ENCODE peak calls at places on chromosomes 7 and 10, in five cellular contexts. D is spleen, F is stomach, P is IMR-90, U is AG04450. V is an unnamed sample.

GRCh38 chr10:101467286-101467770 is 113.4 kb downstream of the BTRC start:
- DNase-seq in D (no peak), F (no peak), P (peak; percentile 78), U (peak; percentile 34), V (no peak)

GRCh38 chr7:52854681-52855080 is 180.8 kb upstream of the POM121L12 start:
- DNase-seq in D (no peak), F (no peak), P (no peak), U (no peak), V (no peak)

GRCh38 chr7:141193066-141193465 is 119.2 kb downstream of the TMEM178B start:
- DNase-seq in D (no peak), F (no peak), P (no peak), U (no peak), V (no peak)

GRCh38 chr10:51857326-51857725 is 157.9 kb upstream of the CSTF2T start:
- DNase-seq in D (no peak), F (no peak), P (no peak), U (no peak), V (no peak)

GRCh38 chr7:36075561-36075960 is 77.5 kb upstream of the EEPD1 start:
- DNase-seq in D (no peak), F (no peak), P (no peak), U (no peak), V (no peak)

GRCh38 chr7:87129332-87129731 is 22.9 kb upstream of the DMTF1 start:
- DNase-seq in D (no peak), F (no peak), P (no peak), U (no peak), V (no peak)

GRCh38 chr7:44236333-44236728 is 35.6 kb downstream of the YKT6 start:
- DNase-seq in D (no peak), F (no peak), P (no peak), U (no peak), V (no peak)

GRCh38 chr7:134845461-134845860 is 66.0 kb downstream of the CALD1 start:
- DNase-seq in D (no peak), F (no peak), P (no peak), U (no peak), V (no peak)

GRCh38 chr7:80916770-80917681 is 1.8 kb downstream of the SEMA3C start:
- DNase-seq in D (no peak), F (no peak), P (peak; percentile 89), U (no peak), V (no peak)

GRCh38 chr7:111711426-111712065 is 149.3 kb upstream of the IMMP2L start:
- DNase-seq in D (no peak), F (no peak), P (no peak), U (no peak), V (no peak)

DNA sequence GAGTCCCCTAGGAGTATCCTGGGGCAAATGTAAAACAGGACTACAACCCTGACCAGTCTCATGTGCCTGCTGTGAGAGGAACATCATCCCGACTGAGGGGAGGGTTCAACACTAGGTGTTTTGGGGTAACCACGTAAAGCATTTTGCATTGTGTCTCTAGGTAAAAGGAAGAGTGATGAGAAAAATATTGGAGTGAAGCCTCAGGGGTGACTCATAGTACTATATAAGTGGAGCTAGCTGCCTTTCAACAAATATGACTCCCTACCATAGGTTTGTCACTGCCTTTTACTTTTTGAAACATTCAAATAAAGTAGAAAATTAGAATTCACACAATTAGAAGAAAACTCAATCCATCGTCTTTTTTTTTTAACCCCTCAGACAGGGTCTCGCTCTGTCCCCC is 2.6 kb upstream of the CAMK2G start:
- DNase-seq in D (no peak), F (no peak), P (peak; percentile 58), U (no peak), V (no peak)
- H3K4me3 ChIP-seq in D (no peak overlapping the region), F (no peak overlapping the region), P (no peak overlapping the region), U (no peak overlapping the region), V (no peak overlapping the region)

DNA sequence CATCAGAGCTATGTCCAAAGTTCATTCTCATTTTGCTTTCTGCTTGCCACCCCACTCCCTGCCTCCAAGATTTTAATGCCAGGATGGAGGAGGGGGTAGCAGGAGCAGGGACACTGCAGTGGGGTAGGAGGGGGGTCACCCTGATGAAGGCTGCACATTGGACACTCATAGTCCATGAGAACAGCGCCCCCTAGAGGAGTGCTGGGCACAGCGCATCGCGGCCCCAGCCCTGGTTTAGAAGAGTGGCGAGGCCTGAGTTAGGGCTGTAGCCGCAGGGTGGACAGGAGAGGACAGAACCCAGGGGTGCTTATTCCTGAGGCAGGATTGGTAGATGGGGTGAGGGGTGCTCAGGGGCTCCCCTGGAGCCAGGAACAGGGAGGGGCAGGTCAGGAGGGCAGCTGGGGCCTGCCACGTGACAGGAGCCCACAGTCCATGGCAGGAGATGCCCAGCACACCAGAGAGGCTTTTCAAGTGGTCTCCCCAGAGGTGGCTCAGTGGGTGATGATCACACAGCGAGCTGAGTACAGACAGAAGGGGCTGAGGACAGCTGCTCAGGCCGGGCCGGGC is 71.4 kb downstream of the NEURL1 start:
- DNase-seq in D (no peak), F (no peak), P (no peak), U (no peak), V (no peak)
- TF ChIP-seq CTCF in D (no peak), F (peak; percentile 45), P (peak; percentile 47), U (peak; percentile 62), V (no peak)

DNA sequence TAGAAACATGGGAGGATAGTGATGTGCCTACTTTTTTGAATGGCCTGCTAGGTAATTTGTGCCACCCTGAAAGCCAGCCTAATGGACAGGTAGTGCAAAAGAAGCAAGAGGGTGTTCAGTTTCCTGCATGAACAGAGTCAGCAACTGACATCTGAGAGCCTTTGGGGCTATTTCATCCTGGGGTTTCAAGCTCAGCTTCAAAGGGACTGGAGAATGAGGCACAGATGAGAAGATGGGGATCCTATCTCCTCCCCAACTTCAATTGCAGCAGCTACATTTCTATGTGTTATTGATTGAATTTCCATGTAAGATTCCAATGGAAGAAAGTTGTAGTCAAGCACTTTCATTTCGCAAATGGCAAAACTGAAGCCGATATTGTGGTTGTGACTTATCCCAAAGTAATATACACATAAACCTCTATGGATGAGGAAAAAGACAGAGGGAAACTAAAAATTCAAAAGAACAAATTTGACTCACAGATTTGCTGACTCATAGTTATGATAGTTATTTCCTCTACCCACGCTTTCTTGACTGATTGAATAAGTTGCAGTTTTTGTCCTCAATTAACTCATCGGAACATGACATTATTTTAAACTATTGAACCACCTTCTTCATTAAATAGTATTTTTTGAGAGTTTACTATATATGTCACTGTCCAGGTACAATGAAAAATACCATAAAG is 42.6 kb upstream of the NRP1 start:
- DNase-seq in D (no peak), F (no peak), P (peak; percentile 85), U (peak; percentile 16), V (no peak)
- H3K4me3 ChIP-seq in D (no peak overlapping the region), F (no peak overlapping the region), P (peak overlapping the region; percentile 41), U (peak overlapping the region; percentile 23), V (no peak overlapping the region)

DNA sequence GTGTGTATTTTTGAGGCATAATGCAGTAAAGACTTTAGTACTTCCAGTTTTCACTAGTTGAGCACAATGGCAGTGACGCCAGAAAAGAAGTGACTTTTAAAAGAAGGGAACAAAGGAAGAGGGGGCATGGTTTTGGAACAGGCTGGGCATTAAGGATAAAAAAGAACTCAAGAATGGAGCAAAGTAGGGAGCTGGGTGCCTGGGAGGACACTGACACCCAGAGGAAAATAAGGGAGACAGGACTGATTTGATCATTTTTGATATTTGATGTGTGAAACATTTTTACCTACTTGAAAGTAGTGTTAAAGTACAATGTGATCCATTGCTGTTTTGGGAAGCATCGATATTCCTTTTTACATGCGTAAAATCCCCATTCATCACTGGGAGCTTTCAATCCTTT is 85.4 kb downstream of the ADAM12 start:
- DNase-seq in D (no peak), F (no peak), P (peak; percentile 4), U (no peak), V (no peak)
- TF ChIP-seq CTCF in D (no peak), F (no peak), P (peak; percentile 30), U (peak; percentile 42), V (no peak)

GRCh38 chr7:155203059-155203881 is 94.4 kb upstream of the INSIG1 start:
- DNase-seq in D (peak; percentile 77), F (no peak), P (no peak), U (no peak), V (no peak)

GRCh38 chr7:155198901-155199845 is 98.5 kb upstream of the INSIG1 start:
- DNase-seq in D (no peak), F (no peak), P (peak; percentile 88), U (peak; percentile 30), V (peak; percentile 29)

GRCh38 chr7:155202106-155202871 is 95.4 kb upstream of the INSIG1 start:
- DNase-seq in D (peak; percentile 78), F (no peak), P (no peak), U (no peak), V (peak; percentile 76)

GRCh38 chr7:155203882-155204691 is 93.6 kb upstream of the INSIG1 start:
- DNase-seq in D (peak; percentile 85), F (peak; percentile 49), P (no peak), U (no peak), V (peak; percentile 85)

DNA sequence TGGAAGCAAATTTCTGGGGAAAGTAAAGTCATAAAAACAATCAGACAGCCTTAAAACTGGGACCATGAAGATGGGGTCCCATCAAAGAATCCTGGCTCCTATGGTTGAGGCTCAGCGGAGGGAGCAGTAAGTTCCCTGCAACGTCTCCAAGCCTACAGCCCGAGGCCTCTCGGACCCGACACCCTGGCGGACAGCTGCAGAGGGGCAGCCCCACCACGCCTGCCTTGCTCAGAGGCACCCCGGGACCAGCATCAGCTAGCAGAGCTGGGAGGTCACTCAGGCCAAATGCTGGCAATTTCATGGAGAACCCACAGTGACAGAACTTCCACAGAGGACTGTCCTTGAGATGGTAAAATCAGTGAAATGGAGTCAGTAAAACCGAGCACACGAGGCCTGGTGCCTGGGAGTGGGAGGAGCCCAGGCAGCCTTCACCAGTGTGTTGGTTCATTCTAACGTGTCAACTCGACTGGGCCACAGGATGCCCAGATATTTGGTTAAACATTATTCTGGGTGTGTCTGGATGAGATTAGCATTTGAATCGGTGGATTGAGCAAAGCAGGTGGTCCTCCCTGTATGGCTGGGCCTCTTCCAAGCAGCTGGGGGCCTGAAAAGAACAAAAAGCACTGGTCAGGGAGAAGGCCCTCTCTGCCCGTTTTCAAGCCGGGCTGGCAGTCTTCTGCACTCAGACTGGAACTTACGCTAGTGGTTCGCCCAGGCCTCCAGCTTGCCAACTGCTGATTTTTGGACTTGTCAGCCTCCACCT is 96.2 kb upstream of the INSIG1 start:
- DNase-seq in D (no peak), F (no peak), P (no peak), U (no peak), V (no peak)
- H3K4me3 ChIP-seq in D (no peak overlapping the region), F (no peak overlapping the region), P (no peak overlapping the region), U (no peak overlapping the region), V (no peak overlapping the region)

GRCh38 chr7:144513332-144513731 is 109.8 kb upstream of the NOBOX start:
- DNase-seq in D (no peak), F (no peak), P (no peak), U (no peak), V (no peak)
- TF ChIP-seq CTCF in D (no peak), F (no peak), P (no peak), U (no peak), V (no peak)

GRCh38 chr10:28897617-28898464 is 220.5 kb downstream of the BAMBI start:
- DNase-seq in D (no peak), F (no peak), P (no peak), U (no peak), V (no peak)
- H3K4me3 ChIP-seq in D (no peak overlapping the region), F (no peak overlapping the region), P (no peak overlapping the region), U (no peak overlapping the region), V (no peak overlapping the region)

GRCh38 chr7:103051520-103051919 is 23.1 kb downstream of the FBXL13 start:
- DNase-seq in D (no peak), F (no peak), P (no peak), U (no peak), V (no peak)
- TF ChIP-seq CTCF in D (no peak), F (no peak), P (no peak), U (no peak), V (no peak)